ENCODE peak calls at places on chromosomes 16 and 17, in five cellular contexts. I is IMR-90, H is fibroblast of lung, E is colonic mucosa, J is neural progenitor cell. V is an unnamed sample.

GRCh38 chr16:56649820-56650219 is 1.9 kb upstream of the MT1B start:
- DNase-seq in I (no peak), H (no peak), E (no peak), J (no peak), V (no peak)

GRCh38 chr16:28915181-28915580 is 9.9 kb downstream of the RABEP2 start:
- DNase-seq in I (peak; percentile 76), H (peak; percentile 39), E (no peak), J (no peak), V (peak; percentile 50)

GRCh38 chr17:81577278-81578000 is 25.3 kb upstream of the FAAP100 start:
- DNase-seq in I (no peak), H (no peak), E (no peak), J (no peak), V (peak; percentile 22)

GRCh38 chr17:8949061-8949622 is 16.4 kb downstream of the PIK3R5 start:
- DNase-seq in I (no peak), H (no peak), E (no peak), J (no peak), V (no peak)

GRCh38 chr16:29849505-29849904 is 13.5 kb downstream of the CDIPT start:
- DNase-seq in I (no peak), H (no peak), E (no peak), J (peak; percentile 45), V (no peak)

GRCh38 chr17:27810211-27810901 is 10.0 kb upstream of the NOS2 start:
- DNase-seq in I (no peak), H (no peak), E (no peak), J (no peak), V (no peak)

GRCh38 chr17:17516941-17517720 is 20.9 kb upstream of the RASD1 start:
- DNase-seq in I (no peak), H (no peak), E (no peak), J (no peak), V (no peak)

GRCh38 chr16:11315499-11315898 is 29.8 kb upstream of the RMI2 start:
- DNase-seq in I (peak; percentile 68), H (peak; percentile 37), E (no peak), J (peak; percentile 94), V (no peak)

GRCh38 chr16:57976331-57976796 is 5.4 kb upstream of the CNGB1 start:
- DNase-seq in I (no peak), H (no peak), E (no peak), J (peak; percentile 46), V (peak; percentile 30)

GRCh38 chr16:4506450-4506849 is 30.3 kb downstream of the HMOX2 start:
- DNase-seq in I (peak; percentile 82), H (peak; percentile 84), E (peak; percentile 66), J (peak; percentile 85), V (peak; percentile 91)

GRCh38 chr17:752620-753219 is 656 bp upstream of the GEMIN4 start:
- DNase-seq in I (peak; percentile 49), H (peak; percentile 73), E (peak; percentile 70), J (peak; percentile 36), V (no peak)

GRCh38 chr16:8047711-8048110 is 542.6 kb downstream of the TMEM114 start:
- DNase-seq in I (no peak), H (no peak), E (no peak), J (no peak), V (no peak)

GRCh38 chr17:65479282-65479681 is 82.2 kb downstream of the AXIN2 start:
- DNase-seq in I (no peak), H (no peak), E (no peak), J (no peak), V (no peak)

GRCh38 chr16:64481497-64481896 is 640.4 kb downstream of the CDH11 start:
- DNase-seq in I (no peak), H (no peak), E (no peak), J (no peak), V (no peak)

GRCh38 chr16:24645739-24646645 is 83.5 kb upstream of the TNRC6A start:
- DNase-seq in I (peak; percentile 100), H (peak; percentile 100), E (peak; percentile 22), J (no peak), V (peak; percentile 99)

GRCh38 chr17:1041746-1042145 is 44.8 kb downstream of the TIMM22 start:
- DNase-seq in I (no peak), H (no peak), E (no peak), J (no peak), V (no peak)

GRCh38 chr16:75322706-75323105 is 71.3 kb upstream of the BCAR1 start:
- DNase-seq in I (peak; percentile 64), H (peak; percentile 42), E (no peak), J (no peak), V (peak; percentile 41)

GRCh38 chr17:17372856-17373520 is 69.8 kb downstream of the NT5M start:
- DNase-seq in I (no peak), H (no peak), E (no peak), J (peak; percentile 1), V (no peak)

GRCh38 chr16:54927125-54928015 is 3.3 kb upstream of the IRX5 start:
- DNase-seq in I (no peak), H (no peak), E (no peak), J (no peak), V (peak; percentile 7)

GRCh38 chr16:7303014-7303676 is 29.5 kb upstream of the RBFOX1 start:
- DNase-seq in I (no peak), H (no peak), E (no peak), J (peak; percentile 75), V (no peak)

GRCh38 chr17:78839173-78839761 is 1.3 kb downstream of the USP36 start:
- DNase-seq in I (peak; percentile 86), H (no peak), E (no peak), J (no peak), V (peak; percentile 38)

GRCh38 chr17:1577186-1577585 is 14.6 kb upstream of the PITPNA start:
- DNase-seq in I (peak; percentile 89), H (peak; percentile 94), E (peak; percentile 70), J (no peak), V (peak; percentile 97)

GRCh38 chr16:88782454-88783390 is 2.3 kb downstream of the PIEZO1 start:
- DNase-seq in I (peak; percentile 84), H (peak; percentile 75), E (no peak), J (no peak), V (peak; percentile 84)

GRCh38 chr17:58352843-58353719 is 1.1 kb upstream of the SUPT4H1 start:
- DNase-seq in I (peak; percentile 41), H (peak; percentile 33), E (no peak), J (peak; percentile 81), V (peak; percentile 65)

GRCh38 chr16:27677300-27677699 is 127.4 kb downstream of the KATNIP start:
- DNase-seq in I (peak; percentile 59), H (peak; percentile 5), E (no peak), J (no peak), V (no peak)

GRCh38 chr16:85626191-85626951 is 13.2 kb downstream of the GSE1 start:
- DNase-seq in I (no peak), H (no peak), E (no peak), J (peak; percentile 92), V (no peak)

GRCh38 chr16:23848958-23849357 is 13.2 kb downstream of the PRKCB start:
- DNase-seq in I (no peak), H (no peak), E (no peak), J (no peak), V (no peak)

GRCh38 chr17:9725575-9725974 is 65.8 kb downstream of the DHRS7C start:
- DNase-seq in I (no peak), H (no peak), E (no peak), J (peak; percentile 77), V (peak; percentile 2)

GRCh38 chr17:56629450-56630187 is 36.1 kb downstream of the NOG start:
- DNase-seq in I (peak; percentile 37), H (peak; percentile 9), E (no peak), J (peak; percentile 69), V (peak; percentile 44)

GRCh38 chr17:8518858-8519257 is 83.2 kb downstream of the NDEL1 start:
- DNase-seq in I (no peak), H (no peak), E (no peak), J (no peak), V (no peak)

GRCh38 chr16:16925432-16925831 is 545.3 kb downstream of the XYLT1 start:
- DNase-seq in I (no peak), H (no peak), E (no peak), J (no peak), V (no peak)

GRCh38 chr16:88380619-88381018 is 2.1 kb upstream of the ZNF469 start:
- DNase-seq in I (no peak), H (no peak), E (no peak), J (no peak), V (no peak)

DNA sequence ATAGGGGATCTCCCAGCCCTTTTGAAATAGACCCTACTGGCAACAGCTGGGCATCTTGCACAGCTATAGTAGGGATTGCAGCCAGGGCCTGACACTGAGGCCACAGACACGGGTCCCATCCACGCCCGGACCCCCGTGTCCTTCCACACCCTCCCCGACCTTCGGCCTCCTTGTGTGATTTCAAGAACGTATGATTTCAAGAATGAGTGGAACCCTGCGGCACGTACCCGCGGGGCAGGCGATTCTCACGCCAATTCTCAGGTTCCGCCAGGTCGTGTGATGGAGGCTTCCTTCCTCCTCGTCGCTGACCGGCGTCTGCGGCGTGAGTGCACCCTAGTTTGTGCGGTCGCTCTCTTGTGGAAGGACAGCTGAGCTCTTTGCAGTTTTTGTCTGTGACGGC is 56.3 kb upstream of the GNG13 start:
- DNase-seq in I (no peak), H (no peak), E (no peak), J (no peak), V (no peak)
- H3K9me3 ChIP-seq in I (peaks cover 10% of the 10 kb centered on the region), H (no peaks in the 10 kb centered on the region), E (no peaks in the 10 kb centered on the region), J (no peaks in the 10 kb centered on the region), V (no peaks in the 10 kb centered on the region)

DNA sequence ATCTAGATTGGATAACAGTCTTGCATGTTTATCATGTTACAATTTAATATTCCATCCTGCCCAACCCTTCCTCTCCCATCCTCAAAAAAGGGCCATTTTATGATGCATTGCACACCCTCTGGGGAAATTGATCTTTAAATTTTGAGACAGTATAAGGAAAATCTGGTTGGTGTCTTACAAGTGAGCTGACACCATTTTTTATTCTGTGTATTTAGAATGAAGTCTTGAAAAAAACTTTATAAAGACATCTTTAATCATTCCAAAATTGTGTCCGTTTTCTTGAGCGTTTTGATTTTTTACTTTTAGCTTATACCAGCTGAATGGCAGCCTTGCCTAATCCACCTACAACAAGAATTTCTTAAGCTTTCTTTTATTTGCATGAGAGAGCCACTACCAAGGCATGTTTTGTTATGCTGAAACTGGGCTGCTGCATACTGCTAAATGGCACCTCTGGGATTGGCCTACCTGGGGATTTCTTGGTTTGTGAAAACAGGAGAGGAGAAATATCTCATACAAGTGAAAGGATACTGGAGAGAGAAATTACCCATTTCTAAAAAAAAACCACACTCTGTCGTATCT is 52.3 kb downstream of the TUBD1 start:
- DNase-seq in I (no peak), H (peak; percentile 56), E (no peak), J (peak; percentile 45), V (no peak)
- H3K9ac ChIP-seq in I (peak overlapping the region; percentile 100), H (peak overlapping the region; percentile 97), E (peak overlapping the region; percentile 98), J (no peak overlapping the region), V (peak overlapping the region; percentile 100)

GRCh38 chr17:38911081-38911730 is 14.2 kb upstream of the LASP1NB start:
- DNase-seq in I (no peak), H (no peak), E (no peak), J (no peak), V (no peak)
- H3K9me3 ChIP-seq in I (no peaks in the 10 kb centered on the region), H (no peaks in the 10 kb centered on the region), E (no peaks in the 10 kb centered on the region), J (no peaks in the 10 kb centered on the region), V (no peaks in the 10 kb centered on the region)

GRCh38 chr17:77695386-77695785 is 263.1 kb upstream of the TNRC6C start:
- DNase-seq in I (no peak), H (no peak), E (no peak), J (no peak), V (no peak)

GRCh38 chr17:77696720-77697460 is 261.6 kb upstream of the TNRC6C start:
- DNase-seq in I (no peak), H (no peak), E (no peak), J (no peak), V (no peak)

GRCh38 chr17:77697480-77698400 is 260.8 kb upstream of the TNRC6C start:
- DNase-seq in I (no peak), H (no peak), E (no peak), J (no peak), V (no peak)

GRCh38 chr17:77694391-77695363 is 263.8 kb upstream of the TNRC6C start:
- DNase-seq in I (no peak), H (no peak), E (no peak), J (no peak), V (no peak)

GRCh38 chr17:77696151-77696719 is 262.3 kb upstream of the TNRC6C start:
- DNase-seq in I (no peak), H (no peak), E (no peak), J (peak; percentile 79), V (no peak)
- H3K9ac ChIP-seq in I (no peak overlapping the region), H (no peak overlapping the region), E (no peak overlapping the region), J (no peak overlapping the region), V (no peak overlapping the region)